ENCODE peak calls at places on chromosomes 3 and 15, in eight cellular contexts. M, A, F, R, P, O, S and Q are unnamed samples.
A peak's percentile ranks its signal among the peaks of the same experiment; 100 is the strongest.

GRCh38 chr15:58552505-58553364 is 120.9 kb downstream of the LIPC start:
- DNase-seq in A (peak; percentile 36), F (peak; percentile 72), M (no peak), S (no peak), R (no peak), P (no peak), O (no peak), Q (no peak)

GRCh38 chr15:60912984-60913697 is 316.0 kb downstream of the RORA start:
- DNase-seq in P (peak; percentile 32), A (no peak), S (no peak), F (peak; percentile 22), O (no peak), M (no peak), R (no peak), Q (no peak)

GRCh38 chr15:82105458-82106205 is 59.8 kb upstream of the MEX3B start:
- DNase-seq in F (peak; percentile 61), P (peak; percentile 33), O (no peak), M (no peak), R (no peak), S (no peak), A (peak; percentile 57), Q (no peak)

GRCh38 chr3:9105421-9105820 is 142.1 kb upstream of the RAD18 start:
- DNase-seq in F (peak; percentile 4), A (no peak), M (no peak), S (peak; percentile 38), O (no peak), R (no peak), P (no peak), Q (no peak)

GRCh38 chr3:17505856-17506255 is 236.6 kb downstream of the TBC1D5 start:
- DNase-seq in M (no peak), R (no peak), S (no peak), P (no peak), F (peak; percentile 41), A (peak; percentile 22), O (no peak), Q (no peak)

GRCh38 chr15:82968066-82968465 is 15.5 kb upstream of the HOMER2 start:
- DNase-seq in O (no peak), R (no peak), A (peak; percentile 15), M (no peak), F (peak; percentile 77), S (no peak), P (no peak), Q (no peak)

GRCh38 chr3:154228561-154229216 is 95.6 kb downstream of the DHX36 start:
- DNase-seq in R (no peak), P (no peak), A (no peak), S (no peak), M (no peak), F (peak; percentile 18), O (no peak), Q (no peak)

GRCh38 chr3:172181936-172182708 is 142.7 kb downstream of the FNDC3B start:
- DNase-seq in M (peak; percentile 24), S (peak; percentile 23), A (peak; percentile 42), F (peak; percentile 50), R (no peak), O (no peak), P (no peak), Q (no peak)

GRCh38 chr3:126026761-126027160 is 57.2 kb downstream of the SLC41A3 start:
- DNase-seq in O (no peak), A (no peak), S (no peak), F (no peak), R (no peak), M (no peak), P (no peak), Q (no peak)

GRCh38 chr3:17846466-17846865 is 104.0 kb upstream of the TBC1D5 start:
- DNase-seq in P (no peak), S (no peak), M (no peak), A (no peak), R (no peak), O (no peak), F (no peak), Q (no peak)

GRCh38 chr3:191959876-191960418 is 499.0 kb downstream of the PYDC2 start:
- DNase-seq in R (no peak), M (no peak), F (no peak), O (no peak), S (no peak), A (no peak), P (no peak), Q (no peak)

GRCh38 chr15:42035362-42035761 is 14.5 kb upstream of the PLA2G4E start:
- DNase-seq in O (peak; percentile 31), S (no peak), R (peak; percentile 41), P (peak; percentile 56), A (no peak), M (no peak), F (peak; percentile 47), Q (no peak)

GRCh38 chr3:32391643-32392529 is at the start of gene CMTM7:
- DNase-seq in O (peak; percentile 87), R (peak; percentile 75), S (peak; percentile 61), F (peak; percentile 75), M (peak; percentile 71), A (peak; percentile 50), P (peak; percentile 79), Q (peak; percentile 45)

GRCh38 chr3:100954199-100954935 is 38.9 kb downstream of the ABI3BP start:
- DNase-seq in P (no peak), A (no peak), F (no peak), O (no peak), S (no peak), M (no peak), R (no peak), Q (no peak)

GRCh38 chr15:42141246-42141645 is 15.2 kb downstream of the PLA2G4F start:
- DNase-seq in S (no peak), P (no peak), O (no peak), F (no peak), M (no peak), R (no peak), A (no peak), Q (no peak)

GRCh38 chr3:99365979-99366378 is 272.4 kb upstream of the COL8A1 start:
- DNase-seq in S (no peak), P (no peak), O (no peak), F (no peak), M (no peak), A (peak; percentile 14), R (no peak), Q (no peak)

GRCh38 chr3:115830764-115831395 is 207.6 kb downstream of the GAP43 start:
- DNase-seq in A (no peak), M (no peak), O (no peak), S (no peak), R (no peak), P (no peak), F (no peak), Q (no peak)

GRCh38 chr3:11185564-11186317 is 31.4 kb downstream of the HRH1 start:
- DNase-seq in R (peak; percentile 75), S (no peak), P (peak; percentile 85), F (peak; percentile 95), O (peak; percentile 94), M (peak; percentile 79), A (peak; percentile 95), Q (no peak)

GRCh38 chr15:78129098-78130011 is 1.9 kb downstream of the CIB2 start:
- DNase-seq in A (no peak), M (peak; percentile 37), P (no peak), R (no peak), O (no peak), F (no peak), S (no peak), Q (no peak)

GRCh38 chr3:139491966-139492365 is 15.7 kb upstream of the RBP2 start:
- DNase-seq in M (no peak), P (no peak), F (no peak), A (no peak), R (no peak), S (peak; percentile 54), O (no peak), Q (no peak)

GRCh38 chr15:29596266-29596665 is 226.0 kb downstream of the TJP1 start:
- DNase-seq in A (no peak), P (no peak), O (no peak), R (no peak), S (no peak), M (no peak), F (peak; percentile 76), Q (no peak)
- TF ChIP-seq CTCF in A (no peak), P (no peak), O (no peak), R (no peak), S (peak; percentile 8), M (no peak), F (peak; percentile 43), Q (no peak)

GRCh38 chr3:50620846-50621245 is 3.9 kb downstream of the MAPKAPK3 start:
- DNase-seq in M (no peak), R (no peak), P (peak; percentile 64), O (no peak), A (no peak), F (no peak), S (no peak), Q (no peak)

GRCh38 chr3:50622881-50623280 is 5.9 kb downstream of the MAPKAPK3 start:
- DNase-seq in R (no peak), O (no peak), A (no peak), F (no peak), P (no peak), S (no peak), M (no peak), Q (no peak)

GRCh38 chr3:50617096-50617791 is at the start of gene MAPKAPK3:
- DNase-seq in M (peak; percentile 69), S (no peak), F (peak; percentile 27), R (peak; percentile 66), P (no peak), O (peak; percentile 75), A (no peak), Q (peak; percentile 8)

GRCh38 chr3:50617911-50618481 is 1.0 kb downstream of the MAPKAPK3 start:
- DNase-seq in F (no peak), P (no peak), O (no peak), R (no peak), A (no peak), M (peak; percentile 48), S (no peak), Q (no peak)

GRCh38 chr3:50620420-50620819 is 3.5 kb downstream of the MAPKAPK3 start:
- DNase-seq in R (no peak), A (no peak), O (no peak), M (peak; percentile 31), F (no peak), S (no peak), P (no peak), Q (no peak)
- TF ChIP-seq CTCF in R (no peak), A (no peak), O (no peak), M (no peak), F (no peak), S (no peak), P (no peak), Q (no peak)

GRCh38 chr15:84953136-84953535 is 28.5 kb upstream of the PDE8A start:
- DNase-seq in P (no peak), F (peak; percentile 25), A (peak; percentile 15), R (no peak), S (no peak), M (no peak), O (no peak), Q (no peak)
- TF ChIP-seq CTCF in P (no peak), F (no peak), A (no peak), R (no peak), S (no peak), M (no peak), O (no peak), Q (no peak)

DNA sequence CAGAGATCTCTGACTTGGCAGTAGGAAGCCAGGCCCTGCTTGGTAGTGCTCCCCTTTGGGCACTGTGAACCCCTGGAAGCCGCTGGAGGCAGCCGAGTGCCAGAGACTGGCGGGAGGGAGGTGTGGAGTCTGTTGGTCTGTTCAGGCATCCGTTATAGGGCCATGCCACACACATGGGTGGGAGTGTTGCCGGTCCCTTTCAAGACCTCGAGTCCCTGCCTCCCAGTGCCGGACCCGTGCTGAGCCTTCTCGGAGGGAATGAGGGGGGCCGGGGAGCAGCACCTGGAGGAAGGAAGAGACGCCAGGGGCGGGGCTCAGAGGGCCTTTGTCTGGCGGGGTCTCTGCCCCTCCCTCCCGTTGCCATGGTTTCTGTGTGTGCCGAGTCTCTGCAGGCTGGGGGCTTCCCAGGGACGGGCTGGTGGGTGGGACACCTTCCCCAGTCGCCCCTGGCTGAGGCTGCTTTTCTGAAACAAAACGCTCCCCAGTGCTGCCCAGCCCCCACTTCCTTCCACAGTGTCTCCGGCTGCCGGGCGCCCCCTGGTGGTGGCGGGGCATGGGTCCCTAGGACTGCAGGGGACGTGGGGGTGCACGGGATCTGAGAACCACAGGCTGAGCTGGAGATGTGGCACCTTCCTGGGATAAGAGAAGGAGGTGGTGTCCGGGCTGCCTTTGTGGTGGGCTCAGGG is 10.0 kb downstream of the GNAI2 start:
- DNase-seq in A (peak; percentile 83), F (peak; percentile 92), S (peak; percentile 89), R (peak; percentile 95), P (peak; percentile 87), O (peak; percentile 95), M (peak; percentile 94), Q (peak; percentile 98)
- TF ChIP-seq CTCF in A (peak; percentile 98), F (peak; percentile 98), S (peak; percentile 81), R (peak; percentile 99), P (peak; percentile 93), O (peak; percentile 99), M (peak; percentile 98), Q (peak; percentile 100)